ENCODE peak calls at places on chromosomes 12 and 14, in nine cellular contexts. One of them, this sample, is unnamed.

GRCh38 chr14:44404021-44404420 is 103.1 kb downstream of the FSCB start:
- DNase-seq in lung: no peak
- DNase-seq in transverse colon: peak; percentile 8
- DNase-seq in AG09309: no peak
- DNase-seq in HTR-8/SVneo: no peak
- DNase-seq in right cardiac atrium: peak; percentile 18
- DNase-seq in occipital lobe: no peak
- DNase-seq in activated CD4-positive, CD25-positive, alpha-beta regulatory T cell: no peak
- DNase-seq in head of caudate nucleus: no peak
- DNase-seq in this sample: no peak

GRCh38 chr12:13167226-13167625 is 29.3 kb upstream of the EMP1 start:
- DNase-seq in lung: peak; percentile 20
- DNase-seq in transverse colon: no peak
- DNase-seq in AG09309: no peak
- DNase-seq in HTR-8/SVneo: no peak
- DNase-seq in right cardiac atrium: no peak
- DNase-seq in occipital lobe: no peak
- DNase-seq in activated CD4-positive, CD25-positive, alpha-beta regulatory T cell: no peak
- DNase-seq in head of caudate nucleus: no peak
- DNase-seq in this sample: no peak

GRCh38 chr14:67526676-67527459 is 6.2 kb upstream of the PLEKHH1 start:
- DNase-seq in lung: peak; percentile 55
- DNase-seq in transverse colon: peak; percentile 49
- DNase-seq in AG09309: no peak
- DNase-seq in HTR-8/SVneo: peak; percentile 93
- DNase-seq in right cardiac atrium: peak; percentile 20
- DNase-seq in occipital lobe: peak; percentile 29
- DNase-seq in activated CD4-positive, CD25-positive, alpha-beta regulatory T cell: no peak
- DNase-seq in head of caudate nucleus: peak; percentile 75
- DNase-seq in this sample: peak; percentile 27

GRCh38 chr12:1369460-1369859 is 224.9 kb downstream of the FBXL14 start:
- DNase-seq in lung: peak; percentile 40
- DNase-seq in transverse colon: no peak
- DNase-seq in AG09309: no peak
- DNase-seq in HTR-8/SVneo: no peak
- DNase-seq in right cardiac atrium: no peak
- DNase-seq in occipital lobe: no peak
- DNase-seq in activated CD4-positive, CD25-positive, alpha-beta regulatory T cell: no peak
- DNase-seq in head of caudate nucleus: no peak
- DNase-seq in this sample: no peak

GRCh38 chr14:100325231-100325632 is 2.1 kb downstream of the SLC25A47 start:
- DNase-seq in lung: no peak
- DNase-seq in transverse colon: no peak
- DNase-seq in AG09309: no peak
- DNase-seq in HTR-8/SVneo: no peak
- DNase-seq in right cardiac atrium: no peak
- DNase-seq in occipital lobe: no peak
- DNase-seq in activated CD4-positive, CD25-positive, alpha-beta regulatory T cell: no peak
- DNase-seq in head of caudate nucleus: no peak
- DNase-seq in this sample: no peak

GRCh38 chr12:121537814-121538698 is 42.8 kb downstream of the KDM2B start:
- DNase-seq in lung: no peak
- DNase-seq in transverse colon: peak; percentile 20
- DNase-seq in AG09309: no peak
- DNase-seq in HTR-8/SVneo: no peak
- DNase-seq in right cardiac atrium: no peak
- DNase-seq in occipital lobe: no peak
- DNase-seq in activated CD4-positive, CD25-positive, alpha-beta regulatory T cell: peak; percentile 26
- DNase-seq in head of caudate nucleus: no peak
- DNase-seq in this sample: no peak

GRCh38 chr12:12365442-12365802 is 8.5 kb downstream of the BORCS5 start:
- DNase-seq in lung: no peak
- DNase-seq in transverse colon: no peak
- DNase-seq in AG09309: no peak
- DNase-seq in HTR-8/SVneo: no peak
- DNase-seq in right cardiac atrium: no peak
- DNase-seq in occipital lobe: no peak
- DNase-seq in activated CD4-positive, CD25-positive, alpha-beta regulatory T cell: no peak
- DNase-seq in head of caudate nucleus: no peak
- DNase-seq in this sample: no peak

GRCh38 chr12:119444462-119445044 is 110.0 kb downstream of the CCDC60 start:
- DNase-seq in lung: peak; percentile 46
- DNase-seq in transverse colon: peak; percentile 27
- DNase-seq in AG09309: no peak
- DNase-seq in HTR-8/SVneo: peak; percentile 28
- DNase-seq in right cardiac atrium: peak; percentile 33
- DNase-seq in occipital lobe: no peak
- DNase-seq in activated CD4-positive, CD25-positive, alpha-beta regulatory T cell: no peak
- DNase-seq in head of caudate nucleus: peak; percentile 74
- DNase-seq in this sample: no peak

GRCh38 chr12:68321140-68321539 is 11.0 kb downstream of the MDM1 start:
- DNase-seq in lung: no peak
- DNase-seq in transverse colon: no peak
- DNase-seq in AG09309: no peak
- DNase-seq in HTR-8/SVneo: no peak
- DNase-seq in right cardiac atrium: no peak
- DNase-seq in occipital lobe: no peak
- DNase-seq in activated CD4-positive, CD25-positive, alpha-beta regulatory T cell: no peak
- DNase-seq in head of caudate nucleus: no peak
- DNase-seq in this sample: no peak

GRCh38 chr14:91750634-91751198 is 18.8 kb upstream of the CATSPERB start:
- DNase-seq in lung: no peak
- DNase-seq in transverse colon: no peak
- DNase-seq in AG09309: no peak
- DNase-seq in HTR-8/SVneo: no peak
- DNase-seq in right cardiac atrium: no peak
- DNase-seq in occipital lobe: no peak
- DNase-seq in activated CD4-positive, CD25-positive, alpha-beta regulatory T cell: no peak
- DNase-seq in head of caudate nucleus: no peak
- DNase-seq in this sample: no peak

GRCh38 chr12:88698471-88698870 is 118.2 kb upstream of the KITLG start:
- DNase-seq in lung: no peak
- DNase-seq in transverse colon: no peak
- DNase-seq in AG09309: no peak
- DNase-seq in HTR-8/SVneo: no peak
- DNase-seq in right cardiac atrium: no peak
- DNase-seq in occipital lobe: no peak
- DNase-seq in activated CD4-positive, CD25-positive, alpha-beta regulatory T cell: no peak
- DNase-seq in head of caudate nucleus: no peak
- DNase-seq in this sample: no peak

GRCh38 chr12:43964022-43964421 is 128.1 kb downstream of the TMEM117 start:
- DNase-seq in lung: no peak
- DNase-seq in transverse colon: no peak
- DNase-seq in AG09309: no peak
- DNase-seq in HTR-8/SVneo: no peak
- DNase-seq in right cardiac atrium: no peak
- DNase-seq in occipital lobe: no peak
- DNase-seq in activated CD4-positive, CD25-positive, alpha-beta regulatory T cell: no peak
- DNase-seq in head of caudate nucleus: no peak
- DNase-seq in this sample: peak; percentile 15

GRCh38 chr12:111741235-111741812 is 25.4 kb upstream of the ALDH2 start:
- DNase-seq in lung: no peak
- DNase-seq in transverse colon: peak; percentile 50
- DNase-seq in AG09309: no peak
- DNase-seq in HTR-8/SVneo: no peak
- DNase-seq in right cardiac atrium: peak; percentile 26
- DNase-seq in occipital lobe: no peak
- DNase-seq in activated CD4-positive, CD25-positive, alpha-beta regulatory T cell: no peak
- DNase-seq in head of caudate nucleus: no peak
- DNase-seq in this sample: no peak

GRCh38 chr12:82857911-82858533 is 171.3 kb downstream of the TMTC2 start:
- DNase-seq in lung: no peak
- DNase-seq in transverse colon: no peak
- DNase-seq in AG09309: no peak
- DNase-seq in HTR-8/SVneo: no peak
- DNase-seq in right cardiac atrium: no peak
- DNase-seq in occipital lobe: no peak
- DNase-seq in activated CD4-positive, CD25-positive, alpha-beta regulatory T cell: no peak
- DNase-seq in head of caudate nucleus: no peak
- DNase-seq in this sample: no peak

GRCh38 chr14:105330491-105330895 is 15.9 kb downstream of the PACS2 start:
- DNase-seq in lung: no peak
- DNase-seq in transverse colon: no peak
- DNase-seq in AG09309: peak; percentile 29
- DNase-seq in HTR-8/SVneo: peak; percentile 36
- DNase-seq in right cardiac atrium: peak; percentile 72
- DNase-seq in occipital lobe: no peak
- DNase-seq in activated CD4-positive, CD25-positive, alpha-beta regulatory T cell: no peak
- DNase-seq in head of caudate nucleus: no peak
- DNase-seq in this sample: no peak

GRCh38 chr12:123113038-123113437 is 37.9 kb downstream of the PITPNM2 start:
- DNase-seq in lung: no peak
- DNase-seq in transverse colon: no peak
- DNase-seq in AG09309: no peak
- DNase-seq in HTR-8/SVneo: no peak
- DNase-seq in right cardiac atrium: no peak
- DNase-seq in occipital lobe: peak; percentile 29
- DNase-seq in activated CD4-positive, CD25-positive, alpha-beta regulatory T cell: no peak
- DNase-seq in head of caudate nucleus: no peak
- DNase-seq in this sample: no peak

GRCh38 chr12:24997970-24998582 is 49.2 kb upstream of the BCAT1 start:
- DNase-seq in lung: no peak
- DNase-seq in transverse colon: no peak
- DNase-seq in AG09309: peak; percentile 32
- DNase-seq in HTR-8/SVneo: no peak
- DNase-seq in right cardiac atrium: no peak
- DNase-seq in occipital lobe: no peak
- DNase-seq in activated CD4-positive, CD25-positive, alpha-beta regulatory T cell: no peak
- DNase-seq in head of caudate nucleus: no peak
- DNase-seq in this sample: no peak

GRCh38 chr14:46819117-46819516 is 167.5 kb upstream of the RPL10L start:
- DNase-seq in lung: no peak
- DNase-seq in transverse colon: no peak
- DNase-seq in AG09309: no peak
- DNase-seq in HTR-8/SVneo: no peak
- DNase-seq in right cardiac atrium: no peak
- DNase-seq in occipital lobe: no peak
- DNase-seq in activated CD4-positive, CD25-positive, alpha-beta regulatory T cell: no peak
- DNase-seq in head of caudate nucleus: no peak
- DNase-seq in this sample: no peak

GRCh38 chr14:57634335-57634734 is 140.7 kb upstream of the CCDC198 start:
- DNase-seq in lung: no peak
- DNase-seq in transverse colon: no peak
- DNase-seq in AG09309: no peak
- DNase-seq in HTR-8/SVneo: no peak
- DNase-seq in right cardiac atrium: no peak
- DNase-seq in occipital lobe: no peak
- DNase-seq in activated CD4-positive, CD25-positive, alpha-beta regulatory T cell: no peak
- DNase-seq in head of caudate nucleus: no peak
- DNase-seq in this sample: no peak

GRCh38 chr12:49108958-49109404 is 1.7 kb downstream of the LMBR1L start:
- DNase-seq in lung: peak; percentile 66
- DNase-seq in transverse colon: peak; percentile 76
- DNase-seq in AG09309: no peak
- DNase-seq in HTR-8/SVneo: no peak
- DNase-seq in right cardiac atrium: peak; percentile 61
- DNase-seq in occipital lobe: no peak
- DNase-seq in activated CD4-positive, CD25-positive, alpha-beta regulatory T cell: no peak
- DNase-seq in head of caudate nucleus: no peak
- DNase-seq in this sample: no peak

GRCh38 chr12:103257763-103258162 is 238.0 kb downstream of the C12orf42 start:
- DNase-seq in lung: no peak
- DNase-seq in transverse colon: no peak
- DNase-seq in AG09309: no peak
- DNase-seq in HTR-8/SVneo: no peak
- DNase-seq in right cardiac atrium: no peak
- DNase-seq in occipital lobe: no peak
- DNase-seq in activated CD4-positive, CD25-positive, alpha-beta regulatory T cell: no peak
- DNase-seq in head of caudate nucleus: no peak
- DNase-seq in this sample: no peak

GRCh38 chr12:26868505-26869494 is 35.8 kb upstream of the ITPR2 start:
- DNase-seq in lung: no peak
- DNase-seq in transverse colon: no peak
- DNase-seq in AG09309: no peak
- DNase-seq in HTR-8/SVneo: no peak
- DNase-seq in right cardiac atrium: no peak
- DNase-seq in occipital lobe: no peak
- DNase-seq in activated CD4-positive, CD25-positive, alpha-beta regulatory T cell: no peak
- DNase-seq in head of caudate nucleus: no peak
- DNase-seq in this sample: no peak

GRCh38 chr14:24254630-24255392 is 8.2 kb downstream of the TGM1 start:
- DNase-seq in lung: no peak
- DNase-seq in transverse colon: no peak
- DNase-seq in AG09309: no peak
- DNase-seq in HTR-8/SVneo: no peak
- DNase-seq in right cardiac atrium: no peak
- DNase-seq in occipital lobe: no peak
- DNase-seq in activated CD4-positive, CD25-positive, alpha-beta regulatory T cell: no peak
- DNase-seq in head of caudate nucleus: no peak
- DNase-seq in this sample: no peak

GRCh38 chr14:101024686-101025085 is 121.2 kb upstream of the RTL1 start:
- DNase-seq in lung: no peak
- DNase-seq in transverse colon: no peak
- DNase-seq in AG09309: no peak
- DNase-seq in HTR-8/SVneo: no peak
- DNase-seq in right cardiac atrium: no peak
- DNase-seq in occipital lobe: no peak
- DNase-seq in activated CD4-positive, CD25-positive, alpha-beta regulatory T cell: no peak
- DNase-seq in head of caudate nucleus: peak; percentile 9
- DNase-seq in this sample: no peak

GRCh38 chr12:128019996-128020544 is 246.9 kb upstream of the TMEM132C start:
- DNase-seq in lung: no peak
- DNase-seq in transverse colon: no peak
- DNase-seq in AG09309: no peak
- DNase-seq in HTR-8/SVneo: no peak
- DNase-seq in right cardiac atrium: no peak
- DNase-seq in occipital lobe: no peak
- DNase-seq in activated CD4-positive, CD25-positive, alpha-beta regulatory T cell: no peak
- DNase-seq in head of caudate nucleus: no peak
- DNase-seq in this sample: no peak

GRCh38 chr12:122843472-122843871 is 8.2 kb downstream of the HIP1R start:
- DNase-seq in lung: no peak
- DNase-seq in transverse colon: no peak
- DNase-seq in AG09309: no peak
- DNase-seq in HTR-8/SVneo: no peak
- DNase-seq in right cardiac atrium: no peak
- DNase-seq in occipital lobe: no peak
- DNase-seq in activated CD4-positive, CD25-positive, alpha-beta regulatory T cell: no peak
- DNase-seq in head of caudate nucleus: no peak
- DNase-seq in this sample: no peak

GRCh38 chr14:101876539-101876938 is 87.8 kb upstream of the DYNC1H1 start:
- DNase-seq in lung: peak; percentile 66
- DNase-seq in transverse colon: peak; percentile 83
- DNase-seq in AG09309: peak; percentile 28
- DNase-seq in HTR-8/SVneo: no peak
- DNase-seq in right cardiac atrium: peak; percentile 53
- DNase-seq in occipital lobe: no peak
- DNase-seq in activated CD4-positive, CD25-positive, alpha-beta regulatory T cell: peak; percentile 41
- DNase-seq in head of caudate nucleus: peak; percentile 51
- DNase-seq in this sample: no peak

GRCh38 chr14:64112859-64113258 is 181.3 kb downstream of the ESR2 start:
- DNase-seq in lung: no peak
- DNase-seq in transverse colon: peak; percentile 58
- DNase-seq in AG09309: no peak
- DNase-seq in HTR-8/SVneo: no peak
- DNase-seq in right cardiac atrium: no peak
- DNase-seq in occipital lobe: no peak
- DNase-seq in activated CD4-positive, CD25-positive, alpha-beta regulatory T cell: no peak
- DNase-seq in head of caudate nucleus: no peak
- DNase-seq in this sample: no peak

GRCh38 chr12:56461235-56462159 is 6.9 kb upstream of the SPRYD4 start:
- DNase-seq in lung: no peak
- DNase-seq in transverse colon: no peak
- DNase-seq in AG09309: no peak
- DNase-seq in HTR-8/SVneo: no peak
- DNase-seq in right cardiac atrium: no peak
- DNase-seq in occipital lobe: no peak
- DNase-seq in activated CD4-positive, CD25-positive, alpha-beta regulatory T cell: no peak
- DNase-seq in head of caudate nucleus: no peak
- DNase-seq in this sample: no peak

GRCh38 chr12:22066235-22066765 is 20.3 kb downstream of the CMAS start:
- DNase-seq in lung: no peak
- DNase-seq in transverse colon: no peak
- DNase-seq in AG09309: no peak
- DNase-seq in HTR-8/SVneo: no peak
- DNase-seq in right cardiac atrium: no peak
- DNase-seq in occipital lobe: no peak
- DNase-seq in activated CD4-positive, CD25-positive, alpha-beta regulatory T cell: no peak
- DNase-seq in head of caudate nucleus: no peak
- DNase-seq in this sample: no peak